ENCODE peak calls at places on chromosome 18, in eight cellular contexts. One of them, this sample, is unnamed. For H3K4me1, the result is how much of the 10 kb centered on the place peaks cover.

GRCh38 chr18:79544386-79544963 is 135.1 kb upstream of the CTDP1 start:
- DNase-seq in heart left ventricle: no peak
- DNase-seq in right cardiac atrium: no peak
- DNase-seq in pancreas: no peak
- DNase-seq in cardiac muscle cell: no peak
- DNase-seq in esophagus squamous epithelium: no peak
- DNase-seq in small intestine: no peak
- DNase-seq in IMR-90: no peak
- DNase-seq in this sample: no peak

GRCh38 chr18:62957885-62958472 is 242.6 kb downstream of the PHLPP1 start:
- DNase-seq in IMR-90: peak
- DNase-seq in pancreas: no peak
- DNase-seq in cardiac muscle cell: peak
- DNase-seq in heart left ventricle: no peak
- DNase-seq in small intestine: peak
- DNase-seq in esophagus squamous epithelium: no peak
- DNase-seq in right cardiac atrium: no peak
- DNase-seq in this sample: no peak

GRCh38 chr18:50183556-50183955 is 11.4 kb downstream of the MYO5B start:
- DNase-seq in right cardiac atrium: no peak
- DNase-seq in heart left ventricle: no peak
- DNase-seq in IMR-90: peak
- DNase-seq in small intestine: no peak
- DNase-seq in pancreas: no peak
- DNase-seq in cardiac muscle cell: no peak
- DNase-seq in esophagus squamous epithelium: no peak
- DNase-seq in this sample: no peak

GRCh38 chr18:53701697-53702096 is 522.8 kb downstream of the MBD2 start:
- DNase-seq in esophagus squamous epithelium: no peak
- DNase-seq in cardiac muscle cell: no peak
- DNase-seq in pancreas: no peak
- DNase-seq in heart left ventricle: no peak
- DNase-seq in right cardiac atrium: no peak
- DNase-seq in IMR-90: no peak
- DNase-seq in small intestine: no peak
- DNase-seq in this sample: no peak

GRCh38 chr18:55031979-55032378 is 72.7 kb upstream of the CCDC68 start:
- DNase-seq in small intestine: no peak
- DNase-seq in cardiac muscle cell: peak
- DNase-seq in heart left ventricle: no peak
- DNase-seq in pancreas: no peak
- DNase-seq in esophagus squamous epithelium: no peak
- DNase-seq in IMR-90: no peak
- DNase-seq in right cardiac atrium: no peak
- DNase-seq in this sample: no peak

GRCh38 chr18:29512203-29512602 is 1335.3 kb upstream of the CDH2 start:
- DNase-seq in IMR-90: no peak
- DNase-seq in esophagus squamous epithelium: no peak
- DNase-seq in pancreas: no peak
- DNase-seq in right cardiac atrium: no peak
- DNase-seq in small intestine: no peak
- DNase-seq in heart left ventricle: no peak
- DNase-seq in cardiac muscle cell: no peak
- DNase-seq in this sample: no peak

GRCh38 chr18:57737661-57738060 is 65.5 kb downstream of the ATP8B1 start:
- DNase-seq in heart left ventricle: peak
- DNase-seq in cardiac muscle cell: no peak
- DNase-seq in small intestine: no peak
- DNase-seq in IMR-90: peak
- DNase-seq in pancreas: peak
- DNase-seq in right cardiac atrium: peak
- DNase-seq in esophagus squamous epithelium: peak
- DNase-seq in this sample: no peak

GRCh38 chr18:55407191-55407590 is 180.8 kb downstream of the TCF4 start:
- DNase-seq in heart left ventricle: no peak
- DNase-seq in pancreas: no peak
- DNase-seq in right cardiac atrium: no peak
- DNase-seq in cardiac muscle cell: no peak
- DNase-seq in small intestine: no peak
- DNase-seq in esophagus squamous epithelium: no peak
- DNase-seq in IMR-90: no peak
- DNase-seq in this sample: no peak

GRCh38 chr18:58484989-58485962 is 143.6 kb downstream of the ALPK2 start:
- DNase-seq in pancreas: no peak
- DNase-seq in right cardiac atrium: no peak
- DNase-seq in small intestine: peak
- DNase-seq in esophagus squamous epithelium: no peak
- DNase-seq in cardiac muscle cell: peak
- DNase-seq in heart left ventricle: no peak
- DNase-seq in IMR-90: no peak
- DNase-seq in this sample: no peak

GRCh38 chr18:9742588-9743131 is 34.6 kb downstream of the RAB31 start:
- DNase-seq in esophagus squamous epithelium: no peak
- DNase-seq in heart left ventricle: no peak
- DNase-seq in pancreas: no peak
- DNase-seq in cardiac muscle cell: no peak
- DNase-seq in small intestine: no peak
- DNase-seq in IMR-90: peak
- DNase-seq in right cardiac atrium: no peak
- DNase-seq in this sample: no peak

GRCh38 chr18:71630686-71631085 is 913.5 kb downstream of the CBLN2 start:
- DNase-seq in small intestine: no peak
- DNase-seq in IMR-90: no peak
- DNase-seq in right cardiac atrium: no peak
- DNase-seq in heart left ventricle: no peak
- DNase-seq in esophagus squamous epithelium: no peak
- DNase-seq in cardiac muscle cell: no peak
- DNase-seq in pancreas: no peak
- DNase-seq in this sample: no peak

GRCh38 chr18:36298113-36298701 is 694 bp downstream of the FHOD3 start:
- DNase-seq in esophagus squamous epithelium: no peak
- DNase-seq in small intestine: no peak
- DNase-seq in heart left ventricle: no peak
- DNase-seq in right cardiac atrium: peak
- DNase-seq in IMR-90: no peak
- DNase-seq in pancreas: peak
- DNase-seq in cardiac muscle cell: peak
- DNase-seq in this sample: no peak

GRCh38 chr18:48958951-48959350 is 8.2 kb upstream of the SMAD7 start:
- DNase-seq in cardiac muscle cell: no peak
- DNase-seq in heart left ventricle: no peak
- DNase-seq in small intestine: no peak
- DNase-seq in pancreas: no peak
- DNase-seq in right cardiac atrium: no peak
- DNase-seq in IMR-90: no peak
- DNase-seq in esophagus squamous epithelium: no peak
- DNase-seq in this sample: no peak

GRCh38 chr18:48959551-48959920 is 8.8 kb upstream of the SMAD7 start:
- DNase-seq in pancreas: no peak
- DNase-seq in esophagus squamous epithelium: no peak
- DNase-seq in heart left ventricle: no peak
- DNase-seq in right cardiac atrium: peak
- DNase-seq in IMR-90: no peak
- DNase-seq in small intestine: no peak
- DNase-seq in cardiac muscle cell: no peak
- DNase-seq in this sample: no peak

GRCh38 chr18:48962252-48962856 is 11.6 kb upstream of the SMAD7 start:
- DNase-seq in esophagus squamous epithelium: no peak
- DNase-seq in heart left ventricle: no peak
- DNase-seq in cardiac muscle cell: no peak
- DNase-seq in IMR-90: no peak
- DNase-seq in right cardiac atrium: no peak
- DNase-seq in pancreas: no peak
- DNase-seq in small intestine: no peak
- DNase-seq in this sample: no peak

GRCh38 chr18:48961547-48961946 is 10.8 kb upstream of the SMAD7 start:
- DNase-seq in esophagus squamous epithelium: no peak
- DNase-seq in pancreas: no peak
- DNase-seq in small intestine: peak
- DNase-seq in right cardiac atrium: no peak
- DNase-seq in heart left ventricle: no peak
- DNase-seq in cardiac muscle cell: no peak
- DNase-seq in IMR-90: peak
- DNase-seq in this sample: no peak

DNA sequence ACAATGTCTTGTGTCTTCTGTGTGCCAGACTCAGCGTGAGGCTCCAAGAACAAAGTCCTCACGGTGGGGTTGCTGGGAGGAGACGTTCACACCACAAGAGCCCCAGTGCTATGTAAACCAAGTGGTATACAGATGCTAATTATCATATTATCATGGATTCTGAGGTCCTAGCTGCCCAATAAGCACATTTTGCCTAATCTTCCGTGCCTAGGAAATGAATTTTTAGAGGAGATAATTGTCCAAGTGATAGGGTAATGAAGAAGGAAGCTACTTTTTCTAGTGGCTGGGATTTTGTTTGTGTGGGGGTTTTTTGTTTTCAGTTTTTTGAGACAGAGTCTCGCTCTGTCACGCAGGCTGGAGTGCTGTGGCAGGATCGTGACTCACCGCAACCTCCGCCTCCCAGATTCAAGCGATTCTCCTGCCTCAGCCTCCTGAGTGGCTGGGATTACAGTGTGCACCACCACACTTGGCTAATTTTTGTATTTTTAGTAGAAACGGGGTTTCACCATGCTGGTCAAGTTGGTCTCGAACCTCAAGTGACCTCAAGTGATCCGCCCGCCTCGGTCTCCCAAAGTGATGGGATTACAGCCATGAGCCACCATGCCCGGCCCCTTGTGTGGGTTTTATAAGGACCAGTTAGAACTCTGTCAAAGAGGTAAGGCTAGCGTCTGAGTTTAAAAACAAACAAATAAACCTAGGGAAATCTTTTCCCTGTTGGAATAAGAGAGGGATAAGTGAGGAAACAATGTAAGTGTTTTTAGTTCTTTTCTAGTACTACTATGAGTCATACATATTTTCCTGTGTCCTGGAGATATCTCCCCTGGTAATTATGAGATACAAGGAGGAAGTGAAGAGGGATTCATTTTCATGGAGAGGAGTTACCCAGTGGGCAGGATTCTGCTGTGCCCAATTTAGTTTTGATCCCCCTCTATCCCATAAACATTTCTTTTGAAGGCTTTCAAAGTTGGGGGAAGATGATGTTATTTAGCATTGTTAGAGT is 9.5 kb upstream of the SMAD7 start:
- DNase-seq in small intestine: no peak
- DNase-seq in esophagus squamous epithelium: no peak
- DNase-seq in cardiac muscle cell: no peak
- DNase-seq in IMR-90: peak
- DNase-seq in right cardiac atrium: no peak
- DNase-seq in heart left ventricle: no peak
- DNase-seq in pancreas: no peak
- DNase-seq in this sample: no peak
- H3K4me1 ChIP-seq in small intestine: under half
- H3K4me1 ChIP-seq in esophagus squamous epithelium: under half
- H3K4me1 ChIP-seq in cardiac muscle cell: under half
- H3K4me1 ChIP-seq in IMR-90: under half
- H3K4me1 ChIP-seq in right cardiac atrium: under half
- H3K4me1 ChIP-seq in heart left ventricle: under half
- H3K4me1 ChIP-seq in pancreas: under half
- H3K4me1 ChIP-seq in this sample: under half

GRCh38 chr18:13620818-13621445 is 105.4 kb downstream of the FAM210A start:
- DNase-seq in right cardiac atrium: no peak
- DNase-seq in esophagus squamous epithelium: no peak
- DNase-seq in heart left ventricle: no peak
- DNase-seq in pancreas: no peak
- DNase-seq in small intestine: no peak
- DNase-seq in IMR-90: no peak
- DNase-seq in cardiac muscle cell: no peak
- DNase-seq in this sample: no peak

GRCh38 chr18:13621446-13621849 is 104.9 kb downstream of the FAM210A start:
- DNase-seq in right cardiac atrium: no peak
- DNase-seq in cardiac muscle cell: no peak
- DNase-seq in IMR-90: no peak
- DNase-seq in heart left ventricle: no peak
- DNase-seq in pancreas: no peak
- DNase-seq in small intestine: no peak
- DNase-seq in esophagus squamous epithelium: no peak
- DNase-seq in this sample: no peak

GRCh38 chr18:13619505-13620205 is 106.7 kb downstream of the FAM210A start:
- DNase-seq in small intestine: no peak
- DNase-seq in right cardiac atrium: no peak
- DNase-seq in esophagus squamous epithelium: no peak
- DNase-seq in cardiac muscle cell: no peak
- DNase-seq in heart left ventricle: no peak
- DNase-seq in pancreas: no peak
- DNase-seq in IMR-90: no peak
- DNase-seq in this sample: no peak

GRCh38 chr18:13618760-13619438 is 107.5 kb downstream of the FAM210A start:
- DNase-seq in heart left ventricle: no peak
- DNase-seq in cardiac muscle cell: no peak
- DNase-seq in pancreas: no peak
- DNase-seq in IMR-90: no peak
- DNase-seq in esophagus squamous epithelium: no peak
- DNase-seq in small intestine: no peak
- DNase-seq in right cardiac atrium: no peak
- DNase-seq in this sample: no peak

GRCh38 chr18:13620206-13620672 is 106.1 kb downstream of the FAM210A start:
- DNase-seq in cardiac muscle cell: no peak
- DNase-seq in IMR-90: no peak
- DNase-seq in right cardiac atrium: no peak
- DNase-seq in pancreas: no peak
- DNase-seq in esophagus squamous epithelium: no peak
- DNase-seq in heart left ventricle: no peak
- DNase-seq in small intestine: no peak
- DNase-seq in this sample: no peak
- H3K4me1 ChIP-seq in cardiac muscle cell: under half
- H3K4me1 ChIP-seq in IMR-90: under half
- H3K4me1 ChIP-seq in right cardiac atrium: under half
- H3K4me1 ChIP-seq in pancreas: under half
- H3K4me1 ChIP-seq in esophagus squamous epithelium: under half
- H3K4me1 ChIP-seq in heart left ventricle: under half
- H3K4me1 ChIP-seq in small intestine: under half
- H3K4me1 ChIP-seq in this sample: under half

DNA sequence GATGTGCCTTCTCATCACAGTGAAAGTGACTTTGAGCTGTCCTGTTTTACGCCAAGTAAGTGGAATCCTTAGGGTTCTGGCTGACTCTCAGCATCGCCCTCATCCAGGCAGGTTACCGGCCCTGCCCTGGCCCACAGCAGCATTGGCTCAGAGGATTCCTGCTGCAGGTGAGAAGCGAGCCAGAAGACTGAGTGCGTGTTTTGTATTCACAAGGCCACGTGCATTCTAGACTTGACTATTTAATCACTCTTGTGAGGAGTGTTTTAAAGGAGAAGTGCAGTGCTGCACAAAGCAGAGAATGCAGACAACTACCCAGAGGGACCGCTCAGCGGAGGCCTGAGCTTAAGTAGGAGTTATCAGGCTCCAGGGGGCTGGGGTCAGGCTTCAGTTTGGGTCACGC is 48.3 kb downstream of the LAMA3 start:
- DNase-seq in small intestine: no peak
- DNase-seq in right cardiac atrium: no peak
- DNase-seq in cardiac muscle cell: no peak
- DNase-seq in IMR-90: no peak
- DNase-seq in pancreas: no peak
- DNase-seq in heart left ventricle: no peak
- DNase-seq in esophagus squamous epithelium: no peak
- DNase-seq in this sample: no peak
- H3K4me1 ChIP-seq in small intestine: under half
- H3K4me1 ChIP-seq in right cardiac atrium: under half
- H3K4me1 ChIP-seq in cardiac muscle cell: under half
- H3K4me1 ChIP-seq in IMR-90: under half
- H3K4me1 ChIP-seq in pancreas: under half
- H3K4me1 ChIP-seq in heart left ventricle: under half
- H3K4me1 ChIP-seq in esophagus squamous epithelium: under half
- H3K4me1 ChIP-seq in this sample: under half

GRCh38 chr18:45962866-45963265 is 4.3 kb downstream of the EPG5 start:
- DNase-seq in pancreas: no peak
- DNase-seq in heart left ventricle: no peak
- DNase-seq in esophagus squamous epithelium: no peak
- DNase-seq in right cardiac atrium: no peak
- DNase-seq in small intestine: no peak
- DNase-seq in cardiac muscle cell: no peak
- DNase-seq in IMR-90: peak
- DNase-seq in this sample: peak
- H3K4me1 ChIP-seq in pancreas: under half
- H3K4me1 ChIP-seq in heart left ventricle: under half
- H3K4me1 ChIP-seq in esophagus squamous epithelium: under half
- H3K4me1 ChIP-seq in right cardiac atrium: under half
- H3K4me1 ChIP-seq in small intestine: under half
- H3K4me1 ChIP-seq in cardiac muscle cell: under half
- H3K4me1 ChIP-seq in IMR-90: under half
- H3K4me1 ChIP-seq in this sample: under half